ENCODE peak calls at places on chromosomes 4 and X, in five cellular contexts. One of them, this sample, is unnamed. For H3K36me3, the result is how much of the 10 kb centered on the place peaks cover.

GRCh38 chrX:109347618-109348017 is 134.3 kb downstream of the GUCY2F start:
- DNase-seq in K562: no peak
- DNase-seq in IMR-90: peak
- DNase-seq in neuronal stem cell: no peak
- DNase-seq in PC-9: no peak
- DNase-seq in this sample: no peak

GRCh38 chr4:85086721-85087120 is 120.2 kb upstream of the WDFY3 start:
- DNase-seq in K562: no peak
- DNase-seq in IMR-90: no peak
- DNase-seq in neuronal stem cell: no peak
- DNase-seq in PC-9: no peak
- DNase-seq in this sample: no peak

GRCh38 chrX:96002401-96002800 is 682.2 kb upstream of the DIAPH2 start:
- DNase-seq in K562: no peak
- DNase-seq in IMR-90: peak
- DNase-seq in neuronal stem cell: no peak
- DNase-seq in PC-9: no peak
- DNase-seq in this sample: no peak

GRCh38 chr4:113584407-113585150 is 177.0 kb downstream of the CAMK2D start:
- DNase-seq in K562: peak
- DNase-seq in IMR-90: peak
- DNase-seq in neuronal stem cell: no peak
- DNase-seq in PC-9: peak
- DNase-seq in this sample: peak

GRCh38 chr4:14269824-14270223 is 642.3 kb upstream of the BOD1L1 start:
- DNase-seq in K562: no peak
- DNase-seq in IMR-90: no peak
- DNase-seq in neuronal stem cell: no peak
- DNase-seq in PC-9: no peak
- DNase-seq in this sample: no peak

GRCh38 chrX:106263817-106264216 is 95.7 kb downstream of the PWWP3B start:
- DNase-seq in K562: no peak
- DNase-seq in IMR-90: no peak
- DNase-seq in neuronal stem cell: no peak
- DNase-seq in PC-9: peak
- DNase-seq in this sample: no peak

GRCh38 chr4:128908735-128909134 is 99.2 kb downstream of the JADE1 start:
- DNase-seq in K562: no peak
- DNase-seq in IMR-90: peak
- DNase-seq in neuronal stem cell: no peak
- DNase-seq in PC-9: no peak
- DNase-seq in this sample: no peak

GRCh38 chrX:27964432-27964831 is 16.8 kb downstream of the DCAF8L1 start:
- DNase-seq in K562: no peak
- DNase-seq in IMR-90: no peak
- DNase-seq in neuronal stem cell: no peak
- DNase-seq in PC-9: no peak
- DNase-seq in this sample: no peak

GRCh38 chrX:116823677-116824076 is 360.9 kb upstream of the CT83 start:
- DNase-seq in K562: no peak
- DNase-seq in IMR-90: no peak
- DNase-seq in neuronal stem cell: no peak
- DNase-seq in PC-9: no peak
- DNase-seq in this sample: no peak

GRCh38 chrX:18833071-18833731 is 125.8 kb downstream of the PPEF1 start:
- DNase-seq in K562: no peak
- DNase-seq in IMR-90: peak
- DNase-seq in neuronal stem cell: no peak
- DNase-seq in PC-9: no peak
- DNase-seq in this sample: no peak

GRCh38 chr4:150117094-150117493 is 38.8 kb downstream of the DCLK2 start:
- DNase-seq in K562: no peak
- DNase-seq in IMR-90: peak
- DNase-seq in neuronal stem cell: no peak
- DNase-seq in PC-9: no peak
- DNase-seq in this sample: no peak

GRCh38 chr4:110211007-110211769 is 12.8 kb upstream of the ELOVL6 start:
- DNase-seq in K562: peak
- DNase-seq in IMR-90: peak
- DNase-seq in neuronal stem cell: no peak
- DNase-seq in PC-9: no peak
- DNase-seq in this sample: peak

GRCh38 chrX:41184312-41184711 is 99.1 kb downstream of the USP9X start:
- DNase-seq in K562: no peak
- DNase-seq in IMR-90: no peak
- DNase-seq in neuronal stem cell: no peak
- DNase-seq in PC-9: no peak
- DNase-seq in this sample: peak

GRCh38 chr4:152634110-152634760 is 45.6 kb downstream of the TMEM154 start:
- DNase-seq in K562: no peak
- DNase-seq in IMR-90: no peak
- DNase-seq in neuronal stem cell: no peak
- DNase-seq in PC-9: no peak
- DNase-seq in this sample: no peak

GRCh38 chrX:9785944-9786741 is at the start of gene SHROOM2:
- DNase-seq in K562: peak
- DNase-seq in IMR-90: no peak
- DNase-seq in neuronal stem cell: no peak
- DNase-seq in PC-9: no peak
- DNase-seq in this sample: no peak

GRCh38 chrX:2801223-2801622 is 27.5 kb upstream of the GYG2 start:
- DNase-seq in K562: no peak
- DNase-seq in IMR-90: no peak
- DNase-seq in neuronal stem cell: no peak
- DNase-seq in PC-9: no peak
- DNase-seq in this sample: no peak

GRCh38 chr4:169881769-169882168 is 124.0 kb upstream of the HPF1 start:
- DNase-seq in K562: no peak
- DNase-seq in IMR-90: no peak
- DNase-seq in neuronal stem cell: no peak
- DNase-seq in PC-9: no peak
- DNase-seq in this sample: no peak

GRCh38 chrX:51614353-51614752 is 4.4 kb downstream of the CENPVL3 start:
- DNase-seq in K562: peak
- DNase-seq in IMR-90: peak
- DNase-seq in neuronal stem cell: no peak
- DNase-seq in PC-9: no peak
- DNase-seq in this sample: peak

GRCh38 chr4:171812377-171813194 is 618 bp upstream of the GALNTL6 start:
- DNase-seq in K562: no peak
- DNase-seq in IMR-90: no peak
- DNase-seq in neuronal stem cell: peak
- DNase-seq in PC-9: no peak
- DNase-seq in this sample: no peak

GRCh38 chrX:17520206-17520605 is 145.2 kb downstream of the NHS start:
- DNase-seq in K562: no peak
- DNase-seq in IMR-90: no peak
- DNase-seq in neuronal stem cell: no peak
- DNase-seq in PC-9: no peak
- DNase-seq in this sample: no peak

GRCh38 chr4:119733431-119733830 is 104.8 kb upstream of the PDE5A start:
- DNase-seq in K562: no peak
- DNase-seq in IMR-90: peak
- DNase-seq in neuronal stem cell: no peak
- DNase-seq in PC-9: no peak
- DNase-seq in this sample: no peak

GRCh38 chr4:69800599-69800998 is 40.2 kb upstream of the SULT1B1 start:
- DNase-seq in K562: no peak
- DNase-seq in IMR-90: no peak
- DNase-seq in neuronal stem cell: no peak
- DNase-seq in PC-9: no peak
- DNase-seq in this sample: no peak

GRCh38 chr4:71011451-71011850 is 18.0 kb downstream of the DCK start:
- DNase-seq in K562: no peak
- DNase-seq in IMR-90: no peak
- DNase-seq in neuronal stem cell: no peak
- DNase-seq in PC-9: no peak
- DNase-seq in this sample: no peak

GRCh38 chr4:108001540-108001939 is 11.9 kb downstream of the HADH start:
- DNase-seq in K562: no peak
- DNase-seq in IMR-90: peak
- DNase-seq in neuronal stem cell: no peak
- DNase-seq in PC-9: no peak
- DNase-seq in this sample: no peak

GRCh38 chrX:40087574-40088298 is 10.0 kb downstream of the BCOR start:
- DNase-seq in K562: no peak
- DNase-seq in IMR-90: peak
- DNase-seq in neuronal stem cell: no peak
- DNase-seq in PC-9: no peak
- DNase-seq in this sample: no peak

GRCh38 chrX:21734175-21734574 is 23.7 kb downstream of the SMPX start:
- DNase-seq in K562: no peak
- DNase-seq in IMR-90: no peak
- DNase-seq in neuronal stem cell: no peak
- DNase-seq in PC-9: peak
- DNase-seq in this sample: no peak

GRCh38 chrX:13110427-13111324 is 66.3 kb upstream of the FAM9C start:
- DNase-seq in K562: no peak
- DNase-seq in IMR-90: peak
- DNase-seq in neuronal stem cell: no peak
- DNase-seq in PC-9: peak
- DNase-seq in this sample: no peak

GRCh38 chrX:123803331-123803983 is 56.4 kb upstream of the XIAP start:
- DNase-seq in K562: peak
- DNase-seq in IMR-90: peak
- DNase-seq in neuronal stem cell: peak
- DNase-seq in PC-9: peak
- DNase-seq in this sample: no peak

GRCh38 chrX:106707771-106708454 is 18.6 kb upstream of the RNF128 start:
- DNase-seq in K562: no peak
- DNase-seq in IMR-90: peak
- DNase-seq in neuronal stem cell: no peak
- DNase-seq in PC-9: peak
- DNase-seq in this sample: no peak

GRCh38 chrX:10519761-10520160 is 100.6 kb downstream of the MID1 start:
- DNase-seq in K562: no peak
- DNase-seq in IMR-90: peak
- DNase-seq in neuronal stem cell: no peak
- DNase-seq in PC-9: no peak
- DNase-seq in this sample: no peak

GRCh38 chrX:101385795-101386541 is at the start of gene BTK:
- DNase-seq in K562: peak
- DNase-seq in IMR-90: no peak
- DNase-seq in neuronal stem cell: no peak
- DNase-seq in PC-9: no peak
- DNase-seq in this sample: peak

GRCh38 chrX:101388604-101389003 is 2.2 kb upstream of the RPL36A start:
- DNase-seq in K562: no peak
- DNase-seq in IMR-90: no peak
- DNase-seq in neuronal stem cell: no peak
- DNase-seq in PC-9: no peak
- DNase-seq in this sample: no peak

GRCh38 chrX:101385026-101385684 is 836 bp downstream of the BTK start:
- DNase-seq in K562: no peak
- DNase-seq in IMR-90: no peak
- DNase-seq in neuronal stem cell: no peak
- DNase-seq in PC-9: no peak
- DNase-seq in this sample: peak

GRCh38 chrX:101386542-101386885 is 523 bp upstream of the BTK start:
- DNase-seq in K562: no peak
- DNase-seq in IMR-90: no peak
- DNase-seq in neuronal stem cell: no peak
- DNase-seq in PC-9: no peak
- DNase-seq in this sample: no peak

DNA sequence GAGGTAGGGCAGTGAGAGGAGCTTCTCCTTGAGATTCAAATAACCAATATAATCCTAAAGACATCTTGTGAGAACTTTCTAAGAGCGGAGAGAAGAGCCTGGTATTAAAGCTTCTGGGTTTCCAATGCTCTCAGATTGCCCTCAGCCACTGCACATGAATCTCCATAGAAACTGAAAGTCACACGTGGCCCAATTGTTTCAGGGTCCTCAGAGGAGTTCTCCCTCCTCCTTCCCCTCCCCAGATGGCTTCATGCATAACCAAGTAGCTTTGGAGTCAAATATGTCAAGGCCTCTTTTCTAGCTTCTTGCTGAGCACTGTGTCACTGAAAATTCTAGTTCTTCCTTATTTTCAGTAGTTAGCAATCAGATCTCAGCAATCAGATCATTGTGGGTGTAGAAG is 2.3 kb downstream of the BTK start:
- DNase-seq in K562: peak
- DNase-seq in IMR-90: no peak
- DNase-seq in neuronal stem cell: no peak
- DNase-seq in PC-9: no peak
- DNase-seq in this sample: peak
- H3K4me3 ChIP-seq in K562: peak
- H3K4me3 ChIP-seq in IMR-90: no peak
- H3K4me3 ChIP-seq in neuronal stem cell: no peak
- H3K4me3 ChIP-seq in PC-9: no peak
- H3K4me3 ChIP-seq in this sample: peak

DNA sequence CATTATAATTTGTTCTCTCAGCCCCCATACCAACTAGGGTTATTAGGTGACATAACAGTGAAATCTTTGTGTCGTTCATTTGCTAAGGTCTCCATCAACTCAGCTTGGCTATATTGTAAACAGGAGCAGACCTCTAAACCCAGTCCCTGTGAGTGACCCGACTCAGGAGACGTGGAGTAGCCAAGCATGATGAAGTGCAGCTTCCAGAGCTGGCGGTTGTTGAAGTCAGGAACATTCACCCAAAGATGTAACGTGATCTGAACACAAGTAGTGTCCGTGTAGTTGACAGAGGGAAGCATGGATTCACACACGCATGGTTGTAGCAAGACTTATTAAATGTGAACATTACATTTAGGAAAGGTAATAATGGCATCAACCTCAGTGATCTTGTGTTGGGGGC is 102.3 kb downstream of the FAM193A start:
- DNase-seq in K562: no peak
- DNase-seq in IMR-90: no peak
- DNase-seq in neuronal stem cell: no peak
- DNase-seq in PC-9: no peak
- DNase-seq in this sample: no peak
- H3K36me3 ChIP-seq in K562: half or more
- H3K36me3 ChIP-seq in IMR-90: under half
- H3K36me3 ChIP-seq in neuronal stem cell: half or more
- H3K36me3 ChIP-seq in PC-9: under half
- H3K36me3 ChIP-seq in this sample: under half

DNA sequence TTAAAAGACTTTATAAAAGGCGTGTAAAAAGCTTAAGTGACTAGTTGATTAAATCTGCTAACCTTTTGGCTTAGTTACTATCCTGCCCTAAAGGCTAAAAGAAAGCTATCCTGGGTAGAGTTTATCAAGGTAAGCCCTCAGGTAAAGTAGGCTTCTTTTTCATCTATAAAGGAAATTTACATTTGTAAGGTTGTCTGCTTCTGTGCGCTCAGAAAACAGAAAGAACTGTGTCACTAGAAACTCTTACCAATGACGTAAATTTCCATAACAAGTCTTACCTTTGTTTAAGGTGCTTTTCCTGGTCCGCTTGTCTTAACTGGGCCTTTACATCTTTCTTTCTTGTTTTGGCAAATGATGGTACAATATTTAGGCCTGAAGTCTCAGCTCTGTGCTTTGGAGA is 37.7 kb upstream of the FGF2 start:
- DNase-seq in K562: no peak
- DNase-seq in IMR-90: no peak
- DNase-seq in neuronal stem cell: no peak
- DNase-seq in PC-9: no peak
- DNase-seq in this sample: no peak
- H2AFZ ChIP-seq in K562: peak
- H2AFZ ChIP-seq in IMR-90: no peak
- H2AFZ ChIP-seq in neuronal stem cell: no peak
- H2AFZ ChIP-seq in PC-9: no peak
- H2AFZ ChIP-seq in this sample: no peak

GRCh38 chrX:49309401-49309981 is 6.0 kb downstream of the GAGE10 start:
- DNase-seq in K562: no peak
- DNase-seq in IMR-90: peak
- DNase-seq in neuronal stem cell: no peak
- DNase-seq in PC-9: no peak
- DNase-seq in this sample: peak
- H3K4me3 ChIP-seq in K562: no peak
- H3K4me3 ChIP-seq in IMR-90: peak
- H3K4me3 ChIP-seq in neuronal stem cell: no peak
- H3K4me3 ChIP-seq in PC-9: no peak
- H3K4me3 ChIP-seq in this sample: peak